ENCODE peak calls at places on chromosome 19, in five cellular contexts. U is IMR-90, V is fibroblast of lung, J is PC-3, X is A549. K is an unnamed sample.

GRCh38 chr19:38194061-38194701 is 29.8 kb downstream of the DPF1 start:
- DNase-seq in U (no peak), V (no peak), J (peak), X (no peak), K (no peak)

GRCh38 chr19:1969176-1970002 is 28.4 kb downstream of the CSNK1G2 start:
- DNase-seq in U (no peak), V (no peak), J (no peak), X (no peak), K (no peak)

GRCh38 chr19:48685583-48685982 is 10.2 kb upstream of the FUT2 start:
- DNase-seq in U (no peak), V (no peak), J (peak), X (no peak), K (no peak)

GRCh38 chr19:2189880-2190279 is 26.1 kb downstream of the DOT1L start:
- DNase-seq in U (no peak), V (no peak), J (no peak), X (no peak), K (no peak)

GRCh38 chr19:48636859-48637448 is at the start of gene DBP:
- DNase-seq in U (no peak), V (no peak), J (peak), X (peak), K (no peak)

GRCh38 chr19:38060346-38060745 is 153.3 kb downstream of the SIPA1L3 start:
- DNase-seq in U (no peak), V (no peak), J (no peak), X (no peak), K (no peak)

GRCh38 chr19:39082745-39083598 is 1.2 kb upstream of the ACP7 start:
- DNase-seq in U (no peak), V (no peak), J (peak), X (no peak), K (no peak)

GRCh38 chr19:12208221-12208620 is 45.3 kb downstream of the ZNF136 start:
- DNase-seq in U (no peak), V (no peak), J (no peak), X (no peak), K (no peak)

GRCh38 chr19:290539-291521 is at the start of gene PLPP2:
- DNase-seq in U (no peak), V (peak), J (no peak), X (peak), K (no peak)

GRCh38 chr19:5086725-5087439 is 118.0 kb downstream of the KDM4B start:
- DNase-seq in U (no peak), V (no peak), J (peak), X (peak), K (no peak)

GRCh38 chr19:42173695-42174094 is 41.4 kb upstream of the POU2F2 start:
- DNase-seq in U (no peak), V (no peak), J (no peak), X (no peak), K (no peak)

GRCh38 chr19:13611596-13611995 is 105.3 kb upstream of the CACNA1A start:
- DNase-seq in U (no peak), V (no peak), J (no peak), X (no peak), K (no peak)

GRCh38 chr19:56933014-56933705 is 92.6 kb upstream of the PEG3 start:
- DNase-seq in U (no peak), V (no peak), J (no peak), X (no peak), K (no peak)

GRCh38 chr19:44865196-44865767 is 19.2 kb downstream of the NECTIN2 start:
- DNase-seq in U (no peak), V (no peak), J (no peak), X (no peak), K (no peak)

GRCh38 chr19:55687281-55688172 is 12.5 kb downstream of the EPN1 start:
- DNase-seq in U (no peak), V (no peak), J (no peak), X (no peak), K (no peak)

GRCh38 chr19:40331052-40331451 is 17.1 kb downstream of the C19orf47 start:
- DNase-seq in U (no peak), V (no peak), J (no peak), X (no peak), K (no peak)

GRCh38 chr19:20503536-20503935 is 62.0 kb downstream of the ZNF737 start:
- DNase-seq in U (peak), V (peak), J (peak), X (no peak), K (no peak)

GRCh38 chr19:45468159-45468651 is 409 bp downstream of the FOSB start:
- DNase-seq in U (no peak), V (no peak), J (no peak), X (no peak), K (peak)

GRCh38 chr19:2974342-2974932 is 2.9 kb upstream of the TLE6 start:
- DNase-seq in U (no peak), V (no peak), J (no peak), X (no peak), K (no peak)

GRCh38 chr19:36081385-36081784 is 26.7 kb downstream of the WDR62 start:
- DNase-seq in U (peak), V (no peak), J (no peak), X (no peak), K (no peak)

GRCh38 chr19:6402834-6403608 is 10.1 kb upstream of the GTF2F1 start:
- DNase-seq in U (peak), V (peak), J (no peak), X (no peak), K (no peak)

GRCh38 chr19:10286803-10287737 is at the start of gene ICAM4:
- DNase-seq in U (peak), V (peak), J (no peak), X (no peak), K (peak)

GRCh38 chr19:45323671-45324081 is 1.0 kb upstream of the CKM start:
- DNase-seq in U (no peak), V (no peak), J (no peak), X (no peak), K (no peak)

GRCh38 chr19:6260912-6261636 is 18.7 kb downstream of the MLLT1 start:
- DNase-seq in U (peak), V (no peak), J (peak), X (peak), K (peak)

GRCh38 chr19:7434391-7434790 is 54.4 kb downstream of the PEX11G start:
- DNase-seq in U (no peak), V (no peak), J (no peak), X (no peak), K (no peak)

GRCh38 chr19:3725640-3726310 is 17.6 kb downstream of the TJP3 start:
- DNase-seq in U (no peak), V (no peak), J (no peak), X (no peak), K (no peak)

GRCh38 chr19:10027158-10027997 is 14.1 kb downstream of the RDH8 start:
- DNase-seq in U (peak), V (peak), J (peak), X (peak), K (peak)

GRCh38 chr19:40612831-40613668 is 11.9 kb downstream of the LTBP4 start:
- DNase-seq in U (no peak), V (no peak), J (no peak), X (peak), K (peak)

GRCh38 chr19:27775395-27775794 is 1437.6 kb downstream of the UQCRFS1 start:
- DNase-seq in U (no peak), V (no peak), J (no peak), X (no peak), K (peak)

GRCh38 chr19:38044267-38045111 is 137.5 kb downstream of the SIPA1L3 start:
- DNase-seq in U (peak), V (no peak), J (peak), X (no peak), K (peak)

DNA sequence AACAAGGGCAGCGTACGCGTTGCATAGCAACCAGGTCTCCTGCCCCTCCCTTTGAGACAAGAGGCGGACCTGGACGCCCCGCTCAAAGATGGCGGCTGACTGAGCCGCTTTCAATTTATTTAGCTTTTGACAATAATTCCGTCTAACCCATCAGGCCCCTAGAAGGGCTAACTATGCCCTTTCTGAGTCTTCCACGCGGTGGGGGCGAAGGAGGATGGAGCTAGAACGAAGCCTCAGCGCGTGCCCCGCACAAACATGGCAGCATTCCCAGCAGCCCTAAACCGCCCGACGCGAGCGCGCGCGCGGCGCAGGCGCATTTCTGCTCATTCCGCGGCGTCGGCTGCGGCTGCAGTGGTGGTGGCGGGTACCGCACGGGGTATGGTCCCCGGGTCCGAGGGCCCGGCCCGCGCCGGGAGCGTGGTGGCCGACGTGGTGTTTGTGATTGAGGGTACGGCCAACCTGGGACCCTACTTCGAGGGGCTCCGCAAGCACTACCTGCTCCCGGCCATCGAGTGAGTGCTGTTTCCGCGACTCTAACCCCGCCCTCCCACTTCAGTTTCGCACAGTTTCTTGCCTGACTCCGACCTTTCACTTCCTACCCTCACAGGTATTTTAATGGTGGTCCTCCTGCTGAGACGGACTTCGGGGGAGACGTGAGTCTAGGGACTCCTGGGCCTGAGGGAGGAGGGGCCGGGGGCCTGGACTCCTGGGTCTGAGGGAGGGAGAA is at the start of gene MED25:
- DNase-seq in U (peak), V (peak), J (peak), X (peak), K (peak)
- TF ChIP-seq CTCF in U (no peak), V (no peak), J (no peak), X (no peak), K (no peak)

GRCh38 chr19:15934332-15935078 is at the start of gene CYP4F11:
- DNase-seq in U (no peak), V (no peak), J (peak), X (peak), K (peak)
- H3K4me2 ChIP-seq in U (no peak), V (no peak), J (no peak), X (peak), K (no peak)

DNA sequence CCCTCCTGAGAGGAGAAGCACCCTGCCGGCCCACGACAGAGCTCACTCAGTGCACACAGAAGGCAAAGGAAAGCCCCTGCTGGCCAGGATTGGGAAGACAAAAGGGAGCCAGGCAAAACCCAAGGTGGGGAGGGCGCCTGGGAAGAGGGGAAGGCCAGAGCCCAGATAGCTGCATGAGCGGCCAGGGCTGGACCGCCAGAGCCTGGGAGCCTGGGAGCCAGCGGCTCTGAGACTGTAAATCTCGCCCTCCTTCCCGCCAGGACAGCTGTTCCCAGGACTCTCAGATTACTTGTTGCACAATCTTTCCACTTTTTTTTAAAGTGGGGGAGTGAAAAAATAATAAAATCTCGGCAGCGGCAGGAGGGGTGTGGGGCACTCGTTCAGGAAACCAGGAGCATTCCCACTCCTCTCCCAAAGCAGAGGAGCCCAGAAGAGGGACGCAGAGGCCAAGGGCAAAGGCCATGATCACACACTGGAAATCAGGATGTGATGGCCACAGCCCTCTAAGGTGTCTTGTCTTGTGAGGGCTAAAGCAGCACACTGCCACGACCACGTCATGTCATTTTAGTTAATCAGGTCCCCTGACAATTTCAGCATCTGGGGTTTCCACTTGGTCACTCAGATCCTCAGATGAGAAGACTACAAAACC is 19.6 kb upstream of the EPHX3 start:
- DNase-seq in U (peak), V (peak), J (peak), X (peak), K (no peak)
- TF ChIP-seq CTCF in U (peak), V (peak), J (peak), X (no peak), K (no peak)

GRCh38 chr19:32336259-32337111 is 8.9 kb upstream of the ZNF507 start:
- DNase-seq in U (peak), V (peak), J (peak), X (no peak), K (no peak)
- H3K4me2 ChIP-seq in U (peak), V (peak), J (no peak), X (peak), K (no peak)

GRCh38 chr19:18588611-18589379 is at the start of gene REX1BD:
- DNase-seq in U (peak), V (peak), J (peak), X (no peak), K (peak)

GRCh38 chr19:18587561-18587960 is 1.0 kb upstream of the REX1BD start:
- DNase-seq in U (no peak), V (no peak), J (no peak), X (no peak), K (no peak)

GRCh38 chr19:18590273-18591272 is 2.0 kb downstream of the REX1BD start:
- DNase-seq in U (peak), V (peak), J (no peak), X (peak), K (no peak)

GRCh38 chr19:18587962-18588610 is 512 bp upstream of the REX1BD start:
- DNase-seq in U (no peak), V (no peak), J (no peak), X (no peak), K (no peak)

DNA sequence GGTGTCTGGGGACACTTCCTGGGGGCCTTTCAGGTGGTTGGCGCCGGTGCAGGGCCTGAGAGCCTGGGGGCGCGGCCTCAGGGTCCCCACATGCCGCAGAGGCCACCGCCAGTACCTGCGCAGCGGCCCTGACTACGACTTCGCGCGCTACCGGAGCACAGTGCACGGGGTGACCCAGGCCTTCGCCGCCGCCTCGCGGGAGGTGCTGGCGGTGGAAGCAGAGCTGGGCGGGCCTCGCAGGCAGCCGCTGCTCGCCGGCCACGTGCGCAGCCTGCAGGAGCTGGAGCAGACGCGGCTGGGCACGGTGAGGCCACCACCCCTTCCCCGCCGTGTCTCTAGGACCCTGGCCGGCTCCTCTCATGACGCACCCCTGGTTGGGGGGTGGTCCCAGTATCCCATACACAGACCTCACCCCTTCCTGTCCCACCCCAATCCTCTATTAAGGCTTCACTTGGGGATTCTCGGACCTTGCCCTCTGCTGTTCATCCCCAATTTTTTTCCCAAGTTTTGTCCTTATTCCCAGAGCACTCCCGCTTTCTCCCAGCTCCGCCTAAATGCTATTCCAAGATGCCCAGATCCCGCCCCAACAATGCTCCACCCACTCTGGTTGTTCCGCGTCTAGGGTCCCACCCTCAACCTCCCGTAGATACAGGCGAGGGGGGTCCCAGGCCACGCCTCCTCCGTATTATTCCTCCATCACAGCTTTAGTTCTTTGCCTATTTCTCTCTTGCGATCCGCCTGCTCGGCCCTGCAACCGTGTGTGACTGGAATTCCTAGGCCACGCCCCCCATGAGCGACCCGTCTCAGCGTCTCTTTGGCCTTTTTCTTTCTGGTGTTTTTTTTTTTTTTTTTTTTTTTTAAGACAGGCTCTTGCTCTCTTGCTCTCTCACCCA is 1.0 kb downstream of the REX1BD start:
- DNase-seq in U (peak), V (peak), J (peak), X (peak), K (peak)
- TF ChIP-seq CTCF in U (peak), V (no peak), J (no peak), X (no peak), K (no peak)

K was measured in OCI-LY7.